ENCODE peak calls at places on chromosomes 4 and X, in seven cellular contexts. B, O, G, E, U, J and P are unnamed samples. For H3K4me1, the result is how much of the 10 kb centered on the place peaks cover.

GRCh38 chr4:116639070-116639577 is 446.3 kb downstream of the TRAM1L1 start:
- DNase-seq in E (no peak), O (no peak), G (no peak), J (no peak), B (no peak), U (no peak), P (no peak)

GRCh38 chr4:4585012-4585670 is 43.3 kb upstream of the STX18 start:
- DNase-seq in B (no peak), J (no peak), G (no peak), U (peak), E (no peak), O (no peak), P (no peak)

GRCh38 chr4:110793381-110793801 is 170.5 kb upstream of the PITX2 start:
- DNase-seq in E (no peak), U (peak), B (no peak), J (no peak), O (no peak), G (no peak), P (no peak)

GRCh38 chr4:98452091-98452490 is 190.9 kb downstream of the RAP1GDS1 start:
- DNase-seq in U (no peak), G (no peak), J (no peak), B (no peak), E (no peak), O (no peak), P (no peak)

GRCh38 chrX:77446840-77447239 is 349 bp upstream of the FGF16 start:
- DNase-seq in J (no peak), B (no peak), G (no peak), E (no peak), U (peak), O (no peak), P (no peak)

GRCh38 chr4:38322709-38323108 is 341.3 kb upstream of the KLF3 start:
- DNase-seq in O (peak), B (peak), E (no peak), G (peak), J (no peak), U (peak), P (no peak)

GRCh38 chr4:37434469-37434868 is 189.9 kb downstream of the NWD2 start:
- DNase-seq in U (peak), O (peak), B (peak), G (no peak), J (no peak), E (no peak), P (no peak)

GRCh38 chr4:10893417-10893816 is 208.8 kb upstream of the CLNK start:
- DNase-seq in G (no peak), J (no peak), E (no peak), B (no peak), O (no peak), U (no peak), P (no peak)

GRCh38 chrX:40146471-40147398 is 49.0 kb upstream of the BCOR start:
- DNase-seq in G (peak), J (no peak), B (peak), U (peak), O (peak), E (no peak), P (peak)

GRCh38 chr4:3690576-3691152 is 75.5 kb upstream of the ADRA2C start:
- DNase-seq in B (no peak), O (no peak), G (no peak), U (no peak), E (no peak), J (no peak), P (no peak)

GRCh38 chr4:85715996-85716737 is 241.2 kb downstream of the ARHGAP24 start:
- DNase-seq in G (no peak), O (no peak), J (no peak), U (no peak), B (no peak), E (no peak), P (no peak)

GRCh38 chr4:157114671-157115070 is 38.7 kb downstream of the GLRB start:
- DNase-seq in J (no peak), G (no peak), U (no peak), E (no peak), O (no peak), B (no peak), P (no peak)

GRCh38 chr4:87033902-87034301 is 99.1 kb downstream of the AFF1 start:
- DNase-seq in E (no peak), U (no peak), B (no peak), O (no peak), J (no peak), G (no peak), P (no peak)

GRCh38 chr4:128560754-128561495 is 248.6 kb upstream of the JADE1 start:
- DNase-seq in U (no peak), O (no peak), J (no peak), G (no peak), E (no peak), B (no peak), P (no peak)

GRCh38 chrX:48492293-48492910 is 16.4 kb upstream of the PORCN start:
- DNase-seq in O (no peak), E (no peak), U (peak), G (no peak), B (no peak), J (no peak), P (no peak)

GRCh38 chr4:166078383-166078782 is 205.3 kb downstream of the TLL1 start:
- DNase-seq in G (no peak), U (no peak), B (no peak), J (no peak), O (no peak), E (no peak), P (no peak)

GRCh38 chr4:15781427-15782095 is 3.4 kb downstream of the CD38 start:
- DNase-seq in G (no peak), O (no peak), U (no peak), J (no peak), E (no peak), B (no peak), P (no peak)

GRCh38 chrX:22389544-22390243 is 117.0 kb downstream of the CBLL2 start:
- DNase-seq in J (no peak), U (peak), G (no peak), E (no peak), B (no peak), O (peak), P (peak)

GRCh38 chr4:118288097-118288496 is 64.7 kb downstream of the PRSS12 start:
- DNase-seq in G (no peak), U (peak), J (no peak), B (no peak), O (no peak), E (no peak), P (no peak)

GRCh38 chrX:17725176-17725575 is 12.1 kb upstream of the SCML1 start:
- DNase-seq in U (no peak), J (no peak), E (no peak), G (no peak), B (no peak), O (no peak), P (no peak)

GRCh38 chr4:1763550-1764080 is 29.5 kb upstream of the FGFR3 start:
- DNase-seq in J (no peak), O (peak), G (no peak), U (peak), B (peak), E (no peak), P (peak)

GRCh38 chr4:138269175-138269574 is 27.0 kb upstream of the SLC7A11 start:
- DNase-seq in B (no peak), G (no peak), U (peak), J (no peak), E (no peak), O (no peak), P (no peak)

GRCh38 chr4:5791654-5792053 is 80.7 kb downstream of the EVC start:
- DNase-seq in J (no peak), G (no peak), B (no peak), U (no peak), E (no peak), O (no peak), P (no peak)

GRCh38 chrX:104172788-104173187 is 6.5 kb downstream of the FAM199X start:
- DNase-seq in O (no peak), B (no peak), J (no peak), E (no peak), G (no peak), U (no peak), P (no peak)

GRCh38 chrX:38654302-38654701 is 93.0 kb downstream of the TSPAN7 start:
- DNase-seq in J (no peak), U (peak), O (peak), G (no peak), E (no peak), B (peak), P (no peak)

GRCh38 chr4:174340714-174341113 is 57.0 kb downstream of the CEP44 start:
- DNase-seq in E (no peak), B (no peak), U (peak), O (no peak), J (no peak), G (no peak), P (no peak)

GRCh38 chr4:25320374-25321172 is 8.0 kb downstream of the ZCCHC4 start:
- DNase-seq in G (no peak), B (no peak), U (peak), O (no peak), E (no peak), J (no peak), P (no peak)

GRCh38 chr4:5969777-5970176 is 48.5 kb downstream of the C4orf50 start:
- DNase-seq in B (no peak), G (no peak), O (no peak), E (no peak), U (no peak), J (no peak), P (no peak)

GRCh38 chr4:5752803-5753184 is 41.8 kb downstream of the EVC start:
- DNase-seq in U (no peak), J (no peak), G (no peak), E (no peak), O (no peak), B (peak), P (no peak)

GRCh38 chrX:10756365-10756915 is 136.1 kb upstream of the MID1 start:
- DNase-seq in J (no peak), B (peak), O (peak), E (no peak), U (peak), G (no peak), P (peak)

GRCh38 chrX:81259008-81259713 is 57.3 kb downstream of the SH3BGRL start:
- DNase-seq in U (peak), J (no peak), E (no peak), O (no peak), G (no peak), B (no peak), P (no peak)

GRCh38 chr4:48332661-48333060 is 8.7 kb upstream of the SLAIN2 start:
- DNase-seq in U (no peak), G (no peak), E (no peak), B (no peak), O (no peak), J (no peak), P (no peak)

GRCh38 chr4:187460016-187460415 is 535.6 kb upstream of the ZFP42 start:
- DNase-seq in O (no peak), B (no peak), J (no peak), G (no peak), U (no peak), E (no peak), P (no peak)

DNA sequence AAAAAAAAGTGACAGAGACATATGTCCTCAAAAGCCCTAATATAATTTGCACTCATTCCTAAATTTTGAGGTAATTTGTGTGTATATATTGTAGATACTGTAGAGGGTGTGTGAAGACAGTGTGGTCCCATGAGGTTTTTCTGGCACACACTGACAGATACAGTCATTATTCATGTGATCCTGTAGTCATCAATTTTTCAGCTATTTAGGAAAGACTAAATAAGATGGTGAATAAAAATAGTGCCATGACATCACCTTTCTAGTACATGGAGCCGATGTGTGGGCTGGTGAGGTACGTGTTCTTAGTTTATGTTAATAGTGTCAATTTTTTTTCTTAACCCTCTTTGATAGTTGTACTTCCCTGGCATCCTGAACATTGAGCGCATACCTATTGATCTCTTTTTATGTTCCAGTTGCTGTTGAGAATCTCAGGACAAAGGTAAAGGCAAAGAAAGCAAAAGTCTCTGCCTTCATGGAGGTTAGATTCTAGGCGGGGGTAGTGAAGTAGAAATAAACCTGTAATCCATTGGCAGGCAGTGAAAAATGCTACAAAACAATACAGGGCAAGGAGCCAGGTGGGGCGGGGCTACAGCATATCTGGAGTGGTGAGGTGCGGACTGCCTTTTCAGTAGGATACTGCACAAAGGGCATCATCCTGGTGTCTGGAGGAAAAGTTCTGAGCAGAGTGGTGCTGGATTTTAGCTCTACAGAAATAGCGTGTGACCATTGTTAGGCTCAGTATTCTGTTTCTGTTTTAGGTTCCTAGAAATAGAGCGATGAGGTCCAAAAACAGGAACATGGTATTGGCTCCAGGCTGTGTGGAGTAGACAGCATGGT is 93.8 kb downstream of the ARHGAP10 start:
- DNase-seq in E (no peak), J (no peak), G (peak), B (peak), O (no peak), U (peak), P (no peak)
- H3K4me1 ChIP-seq in E (under half), J (half or more), G (half or more), B (half or more), O (under half), U (under half), P (under half)

GRCh38 chrX:110795645-110796510 is at the start of gene CHRDL1:
- DNase-seq in B (peak), O (no peak), J (no peak), U (peak), E (no peak), G (peak), P (peak)
- H3K4me3 ChIP-seq in B (peak), O (peak), J (peak), U (peak), E (peak), G (peak), P (peak)

GRCh38 chr4:53899544-53900274 is 164.7 kb downstream of the CHIC2 start:
- DNase-seq in E (no peak), J (no peak), B (no peak), G (no peak), O (peak), U (peak), P (peak)
- H3K27ac ChIP-seq in E (peak), J (peak), B (no peak), G (peak), O (peak), U (peak), P (peak)

GRCh38 chr4:26322349-26322748 is 1.5 kb downstream of the RBPJ start:
- DNase-seq in O (peak), B (no peak), U (peak), G (no peak), J (no peak), E (no peak), P (no peak)

GRCh38 chr4:26326791-26327190 is 6.0 kb downstream of the RBPJ start:
- DNase-seq in O (peak), G (no peak), B (no peak), E (no peak), J (no peak), U (peak), P (no peak)

GRCh38 chr4:26323807-26324206 is 3.0 kb downstream of the RBPJ start:
- DNase-seq in J (no peak), E (no peak), U (peak), G (no peak), B (no peak), O (no peak), P (no peak)

GRCh38 chr4:26321326-26322276 is 787 bp downstream of the RBPJ start:
- DNase-seq in G (no peak), U (peak), B (no peak), J (no peak), E (peak), O (peak), P (peak)

GRCh38 chr4:26325191-26325590 is 4.4 kb downstream of the RBPJ start:
- DNase-seq in B (peak), G (no peak), O (peak), J (no peak), U (peak), E (no peak), P (no peak)
- H3K4me1 ChIP-seq in B (under half), G (half or more), O (under half), J (under half), U (half or more), E (under half), P (under half)

DNA sequence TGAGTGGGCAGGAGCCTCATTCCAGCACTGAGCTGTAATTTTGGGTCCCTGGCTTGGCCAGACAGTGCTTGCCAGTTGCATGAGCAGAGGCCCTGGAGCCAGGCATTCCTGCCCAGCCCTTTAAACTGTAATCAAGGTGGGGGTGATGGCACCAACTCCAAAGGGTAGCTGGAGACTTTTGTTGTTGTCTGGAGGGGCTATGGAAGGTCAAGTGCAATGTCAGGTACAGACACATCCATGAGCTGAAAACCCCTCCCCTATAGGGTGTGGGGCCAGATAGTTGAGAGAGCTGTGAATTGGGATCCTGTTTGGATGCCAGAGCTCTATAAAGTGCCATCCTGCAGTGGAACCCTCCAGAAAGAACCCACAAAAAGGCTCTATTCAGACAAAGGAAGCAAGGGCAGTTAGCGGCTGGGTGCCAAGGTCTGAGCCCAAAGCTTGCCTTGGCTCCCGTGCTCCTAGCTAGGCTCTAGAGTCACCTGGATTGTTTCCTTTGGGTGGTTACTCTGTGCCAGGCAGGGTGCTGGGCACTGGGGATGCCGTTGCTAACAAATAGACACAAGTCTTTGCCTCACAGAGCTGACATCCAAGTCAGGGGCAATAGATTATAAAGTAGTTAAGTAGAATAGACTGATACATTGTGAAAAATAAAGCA is 163.0 kb downstream of the EFNB1 start:
- DNase-seq in J (no peak), O (no peak), U (no peak), B (no peak), E (peak), G (no peak), P (no peak)
- H3K4me3 ChIP-seq in J (no peak), O (no peak), U (no peak), B (no peak), E (no peak), G (no peak), P (no peak)

DNA sequence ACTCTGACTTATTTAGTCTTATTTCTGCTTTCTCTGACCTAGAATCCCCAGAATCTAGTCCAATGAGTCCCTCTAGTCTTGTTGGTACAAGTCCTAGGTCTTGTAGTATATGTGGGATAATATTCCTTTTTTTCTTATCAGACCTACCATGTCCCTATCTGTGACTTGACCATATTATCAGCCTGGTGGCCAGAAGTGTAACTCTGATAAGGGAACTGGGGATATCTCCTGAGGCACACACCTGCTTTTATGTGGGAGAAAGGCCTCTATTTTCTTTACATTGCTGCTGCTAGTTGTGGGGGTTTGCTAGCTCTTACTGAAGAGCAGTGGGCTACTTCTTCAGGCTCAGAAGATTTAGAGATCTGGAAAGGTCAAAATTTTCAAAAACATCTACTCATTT is 38.6 kb downstream of the CFAP299 start:
- DNase-seq in U (no peak), E (no peak), J (no peak), O (no peak), B (no peak), G (no peak), P (no peak)
- H3K27ac ChIP-seq in U (no peak), E (no peak), J (no peak), O (no peak), B (no peak), G (no peak), P (no peak)

DNA sequence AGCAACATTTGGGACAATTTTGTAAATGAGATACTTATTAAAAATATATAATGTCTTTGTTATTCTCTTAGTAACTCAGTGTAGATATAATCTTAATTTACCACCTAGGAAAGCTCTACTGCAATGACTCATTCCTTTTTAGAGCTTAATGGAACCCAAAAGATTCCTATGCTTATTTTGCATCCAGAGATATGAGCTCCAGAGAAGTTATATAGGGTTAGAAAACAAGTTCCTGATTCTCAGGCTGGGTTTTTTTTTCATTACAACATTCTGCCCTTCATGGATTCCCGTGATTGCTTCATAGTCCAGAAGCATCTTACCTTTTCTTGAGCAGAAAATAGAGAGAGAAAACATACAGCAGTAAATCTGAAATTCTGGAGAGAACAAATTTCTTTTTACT is 57.9 kb upstream of the CXCL8 start:
- DNase-seq in O (no peak), G (no peak), B (no peak), J (no peak), U (no peak), E (no peak), P (no peak)
- H3K4me1 ChIP-seq in O (under half), G (under half), B (under half), J (under half), U (under half), E (under half), P (under half)

GRCh38 chrX:16316336-16316735 is 149.1 kb downstream of the MAGEB17 start:
- DNase-seq in J (no peak), O (no peak), B (no peak), G (no peak), E (no peak), U (no peak), P (no peak)

GRCh38 chrX:16320765-16321355 is 153.6 kb downstream of the MAGEB17 start:
- DNase-seq in J (no peak), U (peak), O (no peak), E (no peak), B (no peak), G (no peak), P (no peak)

GRCh38 chrX:16319929-16320328 is 152.6 kb downstream of the MAGEB17 start:
- DNase-seq in O (no peak), G (no peak), B (no peak), U (peak), J (no peak), E (no peak), P (no peak)
- H3K4me3 ChIP-seq in O (no peak), G (no peak), B (no peak), U (no peak), J (no peak), E (no peak), P (no peak)